ENCODE peak calls at places on chromosomes 5 and 9, in nine cellular contexts. G is ELR, E is foreskin melanocyte, M is EL, D is cardiac muscle cell, C is NCI-H187, B is HFFc6, A is caudate nucleus, T is T-helper 2 cell. Y is an unnamed sample.

GRCh38 chr9:25453876-25454275 is 224.4 kb downstream of the TUSC1 start:
- DNase-seq in G (no peak), E (no peak), M (no peak), D (no peak), C (no peak), B (no peak), A (no peak), T (no peak), Y (no peak)

GRCh38 chr5:60458669-60459068 is 241.3 kb downstream of the DEPDC1B start:
- DNase-seq in G (no peak), E (no peak), M (no peak), D (no peak), C (no peak), B (no peak), A (no peak), T (no peak), Y (no peak)

GRCh38 chr5:66958984-66959641 is 237.5 kb downstream of the CD180 start:
- DNase-seq in G (peak; percentile 73), E (no peak), M (peak; percentile 76), D (peak; percentile 79), C (peak; percentile 42), B (peak; percentile 82), A (peak; percentile 30), T (no peak), Y (peak; percentile 73)

GRCh38 chr9:136748656-136749551 is 579 bp upstream of the LCN6 start:
- DNase-seq in G (no peak), E (no peak), M (no peak), D (no peak), C (no peak), B (no peak), A (no peak), T (no peak), Y (no peak)

GRCh38 chr5:153555420-153556114 is 65.1 kb downstream of the GRIA1 start:
- DNase-seq in G (no peak), E (no peak), M (no peak), D (no peak), C (no peak), B (no peak), A (no peak), T (no peak), Y (peak; percentile 14)

GRCh38 chr5:95959051-95959963 is 2.3 kb downstream of the ELL2 start:
- DNase-seq in G (peak; percentile 41), E (no peak), M (peak; percentile 43), D (no peak), C (no peak), B (no peak), A (no peak), T (no peak), Y (peak; percentile 57)

GRCh38 chr9:114662081-114662989 is 4.7 kb upstream of the TEX53 start:
- DNase-seq in G (peak; percentile 64), E (no peak), M (peak; percentile 47), D (peak; percentile 40), C (peak; percentile 16), B (no peak), A (peak; percentile 34), T (peak; percentile 21), Y (peak; percentile 46)

GRCh38 chr5:31187591-31187990 is 5.9 kb upstream of the CDH6 start:
- DNase-seq in G (no peak), E (no peak), M (no peak), D (no peak), C (no peak), B (no peak), A (no peak), T (no peak), Y (no peak)

GRCh38 chr5:113267361-113267900 is 167.4 kb downstream of the TSSK1B start:
- DNase-seq in G (no peak), E (no peak), M (no peak), D (peak; percentile 38), C (no peak), B (no peak), A (no peak), T (no peak), Y (no peak)

GRCh38 chr5:172437445-172438303 is 16.7 kb downstream of the SH3PXD2B start:
- DNase-seq in G (peak; percentile 60), E (peak; percentile 76), M (peak; percentile 78), D (peak; percentile 93), C (peak; percentile 82), B (peak; percentile 58), A (peak; percentile 36), T (no peak), Y (peak; percentile 90)

GRCh38 chr5:34957857-34958690 is 28.7 kb downstream of the DNAJC21 start:
- DNase-seq in G (peak; percentile 51), E (no peak), M (peak; percentile 35), D (peak; percentile 45), C (no peak), B (peak; percentile 40), A (no peak), T (no peak), Y (peak; percentile 44)

GRCh38 chr9:89880721-89881120 is 275.9 kb downstream of the GADD45G start:
- DNase-seq in G (no peak), E (no peak), M (no peak), D (no peak), C (no peak), B (no peak), A (no peak), T (no peak), Y (no peak)

GRCh38 chr9:27645166-27645840 is 72.0 kb upstream of the C9orf72 start:
- DNase-seq in G (no peak), E (no peak), M (no peak), D (peak; percentile 50), C (no peak), B (no peak), A (no peak), T (no peak), Y (no peak)

GRCh38 chr5:55324815-55325418 is 17.1 kb downstream of the MTREX start:
- DNase-seq in G (peak; percentile 66), E (peak; percentile 20), M (peak; percentile 52), D (peak; percentile 75), C (no peak), B (peak; percentile 46), A (no peak), T (no peak), Y (peak; percentile 60)

GRCh38 chr9:28925184-28925583 is 1351.9 kb upstream of the C9orf72 start:
- DNase-seq in G (no peak), E (no peak), M (no peak), D (no peak), C (no peak), B (no peak), A (no peak), T (no peak), Y (peak; percentile 65)

GRCh38 chr9:110932883-110933282 is 105.4 kb downstream of the LPAR1 start:
- DNase-seq in G (no peak), E (no peak), M (peak; percentile 53), D (no peak), C (no peak), B (peak; percentile 41), A (no peak), T (no peak), Y (peak; percentile 47)

GRCh38 chr9:87059740-87060139 is 112.4 kb upstream of the GAS1 start:
- DNase-seq in G (no peak), E (no peak), M (no peak), D (no peak), C (no peak), B (no peak), A (no peak), T (no peak), Y (no peak)

GRCh38 chr5:74409166-74409706 is 231.3 kb downstream of the ENC1 start:
- DNase-seq in G (no peak), E (no peak), M (no peak), D (no peak), C (peak; percentile 78), B (no peak), A (no peak), T (no peak), Y (no peak)

GRCh38 chr9:34653610-34654072 is 1.7 kb downstream of the IL11RA start:
- DNase-seq in G (no peak), E (no peak), M (no peak), D (peak; percentile 52), C (no peak), B (peak; percentile 43), A (no peak), T (no peak), Y (no peak)

GRCh38 chr5:100762163-100762562 is 140.9 kb downstream of the ST8SIA4 start:
- DNase-seq in G (no peak), E (no peak), M (no peak), D (peak; percentile 76), C (no peak), B (no peak), A (no peak), T (no peak), Y (no peak)

GRCh38 chr5:42811591-42812392 is at the start of gene SELENOP:
- DNase-seq in G (no peak), E (peak; percentile 15), M (no peak), D (peak; percentile 72), C (peak; percentile 47), B (no peak), A (peak; percentile 78), T (no peak), Y (peak; percentile 55)

GRCh38 chr5:102450313-102450990 is 48.3 kb downstream of the SLCO6A1 start:
- DNase-seq in G (peak; percentile 54), E (no peak), M (peak; percentile 41), D (no peak), C (no peak), B (no peak), A (no peak), T (no peak), Y (peak; percentile 55)

GRCh38 chr5:171269717-171270116 is 39.3 kb upstream of the TLX3 start:
- DNase-seq in G (peak; percentile 62), E (no peak), M (peak; percentile 81), D (peak; percentile 60), C (no peak), B (peak; percentile 62), A (no peak), T (no peak), Y (no peak)

GRCh38 chr5:146173597-146173996 is 8.9 kb downstream of the LARS1 start:
- DNase-seq in G (no peak), E (no peak), M (no peak), D (no peak), C (no peak), B (no peak), A (no peak), T (no peak), Y (no peak)

GRCh38 chr5:15524712-15525111 is 24.7 kb downstream of the FBXL7 start:
- DNase-seq in G (no peak), E (no peak), M (no peak), D (no peak), C (no peak), B (no peak), A (no peak), T (no peak), Y (no peak)

GRCh38 chr5:41695920-41696582 is 174.2 kb downstream of the OXCT1 start:
- DNase-seq in G (peak; percentile 29), E (no peak), M (peak; percentile 14), D (peak; percentile 6), C (no peak), B (no peak), A (no peak), T (no peak), Y (peak; percentile 16)

GRCh38 chr9:104856413-104856941 is 71.5 kb downstream of the ABCA1 start:
- DNase-seq in G (no peak), E (no peak), M (no peak), D (peak; percentile 17), C (no peak), B (no peak), A (no peak), T (no peak), Y (no peak)

GRCh38 chr9:107172979-107173347 is 110.1 kb upstream of the RAD23B start:
- DNase-seq in G (no peak), E (no peak), M (no peak), D (no peak), C (no peak), B (no peak), A (no peak), T (no peak), Y (no peak)

GRCh38 chr9:88534456-88535225 is at the start of gene NXNL2:
- DNase-seq in G (peak; percentile 87), E (no peak), M (peak; percentile 91), D (peak; percentile 85), C (no peak), B (peak; percentile 91), A (no peak), T (no peak), Y (no peak)

GRCh38 chr9:98290411-98290810 is 35.0 kb upstream of the TBC1D2 start:
- DNase-seq in G (no peak), E (no peak), M (no peak), D (no peak), C (no peak), B (no peak), A (no peak), T (no peak), Y (no peak)

GRCh38 chr5:59766394-59766793 is 127.1 kb downstream of the PDE4D start:
- DNase-seq in G (no peak), E (peak; percentile 56), M (no peak), D (peak; percentile 57), C (no peak), B (no peak), A (no peak), T (no peak), Y (peak; percentile 65)

Y was measured in M059J.